ENCODE peak calls at places on chromosomes 2 and 18, in nine cellular contexts. V is GM23338; J is HEK293T; Y is Right ventricle myocardium superior; I is mesenchymal stem cell; F is T-helper 9 cell; X is amygdala; Z is stimulated activated CD4-positive, alpha-beta T cell treated with anti-CD3 and anti-CD28 coated beads, TNF-alpha, amount 100 ng/mL, for 48 hours; N is stromal cell of bone marrow. P is an unnamed sample.

GRCh38 chr2:241680827-241681599 is 5.6 kb downstream of the DTYMK start:
- DNase-seq in F (no peak), Z (no peak), V (no peak), I (peak; percentile 96), Y (no peak), J (no peak), X (no peak), N (peak; percentile 95), P (no peak)

GRCh38 chr18:36075862-36076587 is 8.7 kb upstream of the RPRD1A start:
- DNase-seq in Z (no peak), Y (no peak), J (no peak), I (peak; percentile 99), F (no peak), X (no peak), V (no peak), N (no peak), P (no peak)

GRCh38 chr2:169050476-169051240 is 18.7 kb upstream of the DHRS9 start:
- DNase-seq in Z (no peak), Y (no peak), X (no peak), I (no peak), V (no peak), J (no peak), F (no peak), N (no peak), P (no peak)

GRCh38 chr2:101802329-101802728 is 104.8 kb downstream of the MAP4K4 start:
- DNase-seq in X (no peak), V (no peak), F (no peak), I (no peak), Z (no peak), Y (no peak), J (no peak), N (no peak), P (no peak)

GRCh38 chr18:31230495-31230894 is 67.8 kb upstream of the DSC1 start:
- DNase-seq in J (no peak), Z (no peak), V (no peak), F (no peak), Y (no peak), N (no peak), X (no peak), I (peak; percentile 14), P (no peak)

GRCh38 chr2:229715895-229716507 is 1.6 kb upstream of the DNER start:
- DNase-seq in J (peak; percentile 30), I (no peak), V (peak; percentile 83), Z (no peak), Y (no peak), X (peak; percentile 7), N (no peak), F (no peak), P (peak; percentile 54)

GRCh38 chr2:230899287-230899686 is 25.8 kb downstream of the GPR55 start:
- DNase-seq in I (no peak), N (no peak), V (peak; percentile 60), X (no peak), F (no peak), Z (no peak), Y (no peak), J (no peak), P (no peak)

GRCh38 chr2:172806426-172807008 is 70.9 kb downstream of the RAPGEF4 start:
- DNase-seq in N (no peak), F (no peak), J (peak; percentile 56), X (no peak), I (peak; percentile 61), Z (no peak), Y (no peak), V (peak; percentile 69), P (no peak)

GRCh38 chr2:54763636-54764291 is 40.3 kb downstream of the EML6 start:
- DNase-seq in J (peak; percentile 37), F (no peak), N (no peak), V (peak; percentile 65), X (no peak), Y (no peak), I (no peak), Z (no peak), P (no peak)

GRCh38 chr2:190270298-190270697 is 49.3 kb downstream of the HIBCH start:
- DNase-seq in Y (no peak), F (no peak), N (no peak), Z (no peak), V (no peak), X (no peak), J (no peak), I (peak; percentile 79), P (no peak)

GRCh38 chr2:43171789-43172188 is 54.6 kb downstream of the ZFP36L2 start:
- DNase-seq in Z (no peak), I (peak; percentile 73), F (no peak), J (no peak), X (no peak), V (no peak), Y (peak; percentile 82), N (no peak), P (no peak)

GRCh38 chr18:44826418-44827259 is 146.0 kb downstream of the SETBP1 start:
- DNase-seq in N (peak; percentile 84), Y (peak; percentile 64), V (no peak), J (no peak), I (peak; percentile 94), F (no peak), Z (no peak), X (no peak), P (no peak)

GRCh38 chr2:19860022-19860421 is 41.8 kb downstream of the TTC32 start:
- DNase-seq in J (no peak), X (no peak), I (no peak), V (no peak), Z (no peak), N (peak; percentile 47), Y (peak; percentile 71), F (no peak), P (no peak)

GRCh38 chr2:98029718-98030222 is 34.0 kb upstream of the TMEM131 start:
- DNase-seq in Y (no peak), F (no peak), I (no peak), J (no peak), X (no peak), N (no peak), V (no peak), Z (no peak), P (no peak)

GRCh38 chr2:177622516-177622915 is 229.9 kb downstream of the AGPS start:
- DNase-seq in F (no peak), N (no peak), Y (no peak), V (peak; percentile 54), I (no peak), J (no peak), X (no peak), Z (no peak), P (no peak)

GRCh38 chr2:36596397-36596796 is 1.6 kb downstream of the FEZ2 start:
- DNase-seq in F (no peak), N (no peak), J (no peak), Z (no peak), I (no peak), Y (no peak), V (no peak), X (no peak), P (no peak)

GRCh38 chr2:182587831-182588230 is 128.2 kb upstream of the DNAJC10 start:
- DNase-seq in V (no peak), I (peak; percentile 48), Z (no peak), J (no peak), Y (no peak), N (peak; percentile 54), X (no peak), F (no peak), P (no peak)

GRCh38 chr18:23245461-23245860 is 110.2 kb downstream of the CABLES1 start:
- DNase-seq in J (no peak), F (no peak), V (no peak), X (no peak), N (no peak), I (no peak), Y (no peak), Z (no peak), P (no peak)

GRCh38 chr2:20618468-20618885 is 32.4 kb downstream of the HS1BP3 start:
- DNase-seq in V (no peak), N (no peak), I (no peak), X (no peak), Y (peak; percentile 61), Z (no peak), J (no peak), F (no peak), P (no peak)

GRCh38 chr18:515838-516237 is 15.3 kb upstream of the COLEC12 start:
- DNase-seq in I (no peak), F (no peak), N (no peak), X (no peak), Y (no peak), J (no peak), Z (no peak), V (no peak), P (no peak)

GRCh38 chr2:128374711-128375413 is 56.2 kb upstream of the HS6ST1 start:
- DNase-seq in Y (no peak), Z (no peak), F (no peak), I (no peak), X (no peak), J (no peak), N (no peak), V (no peak), P (no peak)

GRCh38 chr2:20425884-20426283 is 21.0 kb upstream of the RHOB start:
- DNase-seq in Z (no peak), J (no peak), Y (no peak), X (no peak), V (no peak), N (no peak), I (no peak), F (no peak), P (no peak)

GRCh38 chr2:186460465-186460864 is 25.6 kb upstream of the ZC3H15 start:
- DNase-seq in X (no peak), V (peak; percentile 53), F (no peak), Y (no peak), Z (no peak), N (no peak), J (no peak), I (peak; percentile 12), P (no peak)

GRCh38 chr2:224442092-224442999 is 40.4 kb upstream of the FAM124B start:
- DNase-seq in Y (peak; percentile 49), Z (no peak), J (no peak), X (no peak), N (no peak), V (peak; percentile 89), F (no peak), I (no peak), P (no peak)

GRCh38 chr2:203892207-203892606 is 24.6 kb downstream of the CTLA4 start:
- DNase-seq in X (no peak), J (no peak), Y (no peak), V (peak; percentile 11), Z (no peak), F (no peak), N (no peak), I (no peak), P (no peak)

GRCh38 chr2:9565436-9566153 is 10.0 kb upstream of the ADAM17 start:
- DNase-seq in N (peak; percentile 99), F (no peak), Z (no peak), J (no peak), Y (peak; percentile 78), V (no peak), X (no peak), I (peak; percentile 96), P (no peak)

GRCh38 chr18:60020107-60020925 is 120.5 kb downstream of the PMAIP1 start:
- DNase-seq in V (no peak), N (no peak), X (no peak), Y (no peak), Z (no peak), F (no peak), J (no peak), I (peak; percentile 60), P (no peak)

GRCh38 chr2:26623541-26624497 is 17.3 kb downstream of the CIB4 start:
- DNase-seq in I (peak; percentile 86), J (no peak), Z (no peak), Y (no peak), X (no peak), F (no peak), N (peak; percentile 43), V (no peak), P (no peak)

P was measured in cerebellar nuclear complex.